ENCODE peak calls at places on chromosomes 4 and X, in seven cellular contexts. T is GM12891, B is transverse colon, P is GM12892, Y is K562, O is stomach, G is uterus. N is an unnamed sample.
A peak's percentile ranks its signal among the peaks of the same experiment; 100 is the strongest.

GRCh38 chr4:189769131-189769530 is 171.5 kb upstream of the FRG1 start:
- DNase-seq in O (no peak), G (no peak), P (no peak), T (no peak), B (no peak), Y (no peak), N (no peak)

GRCh38 chr4:76302856-76303438 is 3.6 kb upstream of the STBD1 start:
- DNase-seq in B (no peak), P (no peak), O (no peak), G (no peak), Y (no peak), T (no peak), N (no peak)

GRCh38 chrX:48927125-48927524 is 8.3 kb upstream of the PIM2 start:
- DNase-seq in G (no peak), T (no peak), P (no peak), B (no peak), Y (no peak), O (no peak), N (no peak)

GRCh38 chr4:89617256-89617655 is 219.7 kb downstream of the SNCA start:
- DNase-seq in O (no peak), G (no peak), T (no peak), Y (no peak), B (no peak), P (no peak), N (no peak)

GRCh38 chrX:15277594-15277993 is 7.7 kb upstream of the ASB9 start:
- DNase-seq in P (no peak), O (no peak), G (no peak), Y (no peak), B (no peak), T (no peak), N (no peak)

GRCh38 chrX:36961590-36961989 is 46.6 kb upstream of the FAM47C start:
- DNase-seq in Y (no peak), G (no peak), T (no peak), O (no peak), B (no peak), P (no peak), N (no peak)

GRCh38 chr4:157052429-157053040 is 23.4 kb upstream of the GLRB start:
- DNase-seq in T (no peak), O (no peak), Y (no peak), B (no peak), G (no peak), P (no peak), N (no peak)

GRCh38 chr4:22739933-22740332 is 47.2 kb downstream of the GBA3 start:
- DNase-seq in P (no peak), O (no peak), B (no peak), G (no peak), Y (no peak), T (no peak), N (no peak)

GRCh38 chr4:152094851-152095700 is 334.3 kb upstream of the GATB start:
- DNase-seq in O (no peak), Y (no peak), B (no peak), G (no peak), P (no peak), T (no peak), N (no peak)

GRCh38 chr4:78781925-78782324 is 5.8 kb downstream of the BMP2K start:
- DNase-seq in O (no peak), G (no peak), B (no peak), T (no peak), P (no peak), Y (no peak), N (no peak)

GRCh38 chrX:40729923-40730584 is 5.3 kb downstream of the MED14 start:
- DNase-seq in Y (no peak), G (no peak), O (no peak), T (no peak), B (peak; percentile 30), P (no peak), N (no peak)

GRCh38 chr4:140358281-140358680 is 15.2 kb upstream of the SCOC start:
- DNase-seq in Y (no peak), O (no peak), B (no peak), G (no peak), P (no peak), T (no peak), N (no peak)

GRCh38 chr4:1250527-1250812 is 1.5 kb upstream of the CTBP1 start:
- DNase-seq in T (no peak), P (no peak), B (no peak), Y (no peak), G (no peak), O (no peak), N (no peak)

GRCh38 chr4:73127839-73128448 is 58.4 kb upstream of the COX18 start:
- DNase-seq in Y (no peak), T (no peak), B (no peak), P (no peak), O (no peak), G (no peak), N (no peak)

GRCh38 chrX:150680974-150681373 is 12.2 kb upstream of the MTMR1 start:
- DNase-seq in T (no peak), P (no peak), G (no peak), B (no peak), Y (no peak), O (no peak), N (no peak)

GRCh38 chrX:149570668-149571067 is 16.6 kb downstream of the MAGEA9B start:
- DNase-seq in G (no peak), T (no peak), B (no peak), P (no peak), Y (no peak), O (no peak), N (no peak)

GRCh38 chrX:71993371-71993770 is 82.7 kb downstream of the NHSL2 start:
- DNase-seq in G (no peak), T (no peak), O (no peak), Y (no peak), B (no peak), P (no peak), N (no peak)

GRCh38 chr4:39032218-39033085 is at the start of gene TMEM156:
- DNase-seq in T (no peak), Y (no peak), O (no peak), B (no peak), G (no peak), P (no peak), N (no peak)
- TF ChIP-seq POLR2A in T (peak; percentile 59), Y (no peak), O (no peak), B (peak; percentile 54), G (no peak), P (peak; percentile 55), N (no peak)

GRCh38 chr4:184733654-184734524 is at the start of gene CENPU:
- DNase-seq in G (peak; percentile 96), P (peak; percentile 98), O (peak; percentile 96), T (peak; percentile 98), Y (peak; percentile 100), B (peak; percentile 97), N (peak; percentile 86)
- TF ChIP-seq POLR2A in G (peak; percentile 94), P (peak; percentile 81), O (no peak), T (peak; percentile 74), Y (peak; percentile 93), B (peak; percentile 46), N (peak; percentile 68)

GRCh38 chr4:25379591-25379990 is 2.5 kb downstream of the ANAPC4 start:
- DNase-seq in B (no peak), Y (peak; percentile 23), P (no peak), T (no peak), G (no peak), O (no peak), N (no peak)

GRCh38 chr4:25377572-25377882 is 464 bp downstream of the ANAPC4 start:
- DNase-seq in O (no peak), B (no peak), Y (no peak), P (no peak), G (no peak), T (peak; percentile 9), N (peak; percentile 3)

GRCh38 chr4:25378130-25378743 is 1.2 kb downstream of the ANAPC4 start:
- DNase-seq in T (no peak), P (no peak), G (no peak), B (no peak), Y (no peak), O (no peak), N (no peak)

DNA sequence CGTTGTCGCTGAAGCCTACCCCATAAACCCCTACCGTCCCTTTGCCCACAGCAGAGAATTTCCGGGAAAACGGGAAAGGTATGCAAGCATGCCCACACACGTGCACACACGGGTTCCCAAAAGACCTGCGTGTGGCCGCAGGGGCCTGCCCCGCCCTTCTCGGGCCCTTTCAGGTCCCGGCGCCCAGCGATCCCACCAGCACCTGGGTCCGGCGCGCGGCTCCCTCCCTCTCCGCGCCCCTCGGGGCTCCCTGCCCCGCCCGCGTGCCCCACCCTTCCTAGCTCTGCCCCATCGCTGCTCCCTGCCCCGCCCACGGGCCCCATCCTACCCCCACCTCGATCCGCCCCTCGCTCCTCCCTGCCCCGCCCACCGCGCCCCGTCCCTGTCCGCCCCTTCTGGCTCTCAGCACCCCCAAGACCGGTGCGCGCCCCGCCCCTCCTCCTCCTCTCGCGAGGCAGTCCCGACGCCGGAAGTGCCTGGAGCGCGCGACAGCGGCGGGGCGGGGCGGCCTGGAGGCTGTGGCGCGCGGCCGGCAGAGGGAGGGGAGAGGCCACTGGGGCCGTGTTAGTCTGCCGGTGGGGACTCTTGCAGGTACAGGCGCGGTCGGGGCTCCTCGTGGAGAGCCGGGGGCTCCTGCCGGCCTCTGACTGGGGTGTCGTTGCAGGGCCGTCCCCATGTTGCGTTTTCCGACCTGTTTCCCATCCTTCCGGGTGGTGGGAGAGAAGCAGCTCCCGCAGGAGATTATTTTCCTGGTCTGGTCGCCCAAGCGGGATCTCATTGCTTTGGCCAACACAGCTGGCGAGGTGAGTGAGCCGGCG is at the start of gene ANAPC4:
- DNase-seq in O (peak; percentile 96), G (peak; percentile 96), P (peak; percentile 91), B (peak; percentile 99), Y (peak; percentile 99), T (peak; percentile 93), N (peak; percentile 74)
- TF ChIP-seq POLR2A in O (no peak), G (peak; percentile 62), P (peak; percentile 94), B (peak; percentile 76), Y (peak; percentile 91), T (peak; percentile 82), N (peak; percentile 85)

DNA sequence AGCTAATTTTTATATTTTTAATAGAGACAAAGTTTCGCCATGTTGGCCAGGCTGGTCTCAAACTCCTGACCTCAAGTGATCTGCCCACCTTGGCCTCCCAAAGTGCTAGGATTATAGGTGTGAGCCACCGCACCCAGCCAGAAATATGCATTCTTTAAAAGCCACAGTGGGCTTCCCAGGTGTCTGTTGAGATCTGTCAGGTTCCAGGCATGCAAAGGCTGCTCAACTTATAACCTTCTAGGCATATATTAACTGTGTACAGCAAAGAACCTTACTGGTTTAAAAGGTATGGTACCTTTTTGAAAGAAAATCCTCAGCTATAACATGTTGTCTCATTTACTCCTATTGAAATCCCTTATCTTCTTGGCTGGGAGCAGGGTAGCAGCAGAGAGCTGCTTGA is 42.5 kb downstream of the JADE3 start:
- DNase-seq in T (no peak), B (no peak), G (no peak), Y (no peak), O (no peak), P (no peak), N (no peak)
- TF ChIP-seq POLR2A in T (no peak), B (no peak), G (no peak), Y (no peak), O (no peak), P (no peak), N (no peak)